ENCODE peak calls at places on chromosome 10, in seven cellular contexts. F is colonic mucosa, N is Panc1, A is right lobe of liver, Z is neural progenitor cell, Y is adrenal gland, M is iPS DF 6.9. I is an unnamed sample. For H3K27me3 and H3K4me1, the result is how much of the 10 kb centered on the place peaks cover.

GRCh38 chr10:12412671-12413368 is 63.5 kb downstream of the CAMK1D start:
- DNase-seq in A (no peak), F (no peak), Y (no peak), N (no peak), M (no peak), Z (no peak), I (no peak)

GRCh38 chr10:25014579-25014978 is 1.4 kb downstream of the ENKUR start:
- DNase-seq in Y (no peak), Z (no peak), F (no peak), A (no peak), M (no peak), N (no peak), I (no peak)

GRCh38 chr10:132461683-132462231 is 64.8 kb downstream of the PWWP2B start:
- DNase-seq in A (peak), M (no peak), N (no peak), Y (no peak), Z (no peak), F (peak), I (no peak)

GRCh38 chr10:102627446-102628293 is 16.6 kb upstream of the TRIM8 start:
- DNase-seq in A (peak), N (no peak), M (no peak), F (no peak), Y (no peak), Z (peak), I (peak)

GRCh38 chr10:27285093-27285492 is 44.5 kb upstream of the ACBD5 start:
- DNase-seq in M (peak), F (no peak), Y (no peak), N (no peak), A (peak), Z (peak), I (peak)

GRCh38 chr10:88991161-88991899 is 732 bp downstream of the FAS start:
- DNase-seq in F (peak), M (no peak), Z (peak), N (no peak), A (peak), Y (peak), I (peak)

GRCh38 chr10:120396228-120396627 is 60.8 kb upstream of the PLPP4 start:
- DNase-seq in F (no peak), M (no peak), A (no peak), Y (no peak), N (no peak), Z (no peak), I (no peak)

GRCh38 chr10:116723428-116724281 is 18.7 kb downstream of the HSPA12A start:
- DNase-seq in Z (no peak), N (no peak), M (no peak), Y (no peak), F (no peak), A (no peak), I (no peak)

GRCh38 chr10:21497177-21497807 is 28.2 kb downstream of the SKIDA1 start:
- DNase-seq in Z (peak), N (no peak), Y (peak), M (no peak), F (peak), A (peak), I (peak)

GRCh38 chr10:72712136-72712535 is 20.2 kb downstream of the MCU start:
- DNase-seq in M (no peak), N (no peak), Z (no peak), Y (no peak), F (no peak), A (no peak), I (no peak)

GRCh38 chr10:21527634-21528451 is 2.4 kb upstream of the SKIDA1 start:
- DNase-seq in M (no peak), Y (no peak), A (no peak), Z (no peak), N (no peak), F (no peak), I (no peak)

GRCh38 chr10:30387646-30388243 is 38.7 kb upstream of the MTPAP start:
- DNase-seq in M (no peak), F (no peak), Z (no peak), N (no peak), A (no peak), Y (no peak), I (no peak)

GRCh38 chr10:51705774-51706173 is 6.4 kb upstream of the CSTF2T start:
- DNase-seq in N (no peak), Y (peak), F (no peak), Z (no peak), M (no peak), A (no peak), I (peak)

GRCh38 chr10:3906511-3907111 is 121.6 kb upstream of the KLF6 start:
- DNase-seq in N (peak), Z (no peak), M (no peak), A (no peak), Y (no peak), F (no peak), I (peak)

GRCh38 chr10:132308588-132309451 is 1.1 kb upstream of the STK32C start:
- DNase-seq in N (no peak), A (no peak), F (no peak), Y (peak), M (no peak), Z (peak), I (peak)

GRCh38 chr10:95572451-95572850 is 11.3 kb upstream of the SORBS1 start:
- DNase-seq in A (no peak), Z (peak), Y (no peak), M (no peak), F (no peak), N (no peak), I (no peak)

GRCh38 chr10:75712241-75712880 is 280.9 kb downstream of the LRMDA start:
- DNase-seq in A (peak), F (no peak), Y (no peak), Z (peak), M (no peak), N (no peak), I (no peak)

GRCh38 chr10:89090760-89091455 is 100.3 kb downstream of the FAS start:
- DNase-seq in Y (no peak), M (no peak), N (no peak), Z (no peak), F (no peak), A (no peak), I (peak)

GRCh38 chr10:22655312-22655973 is 58.9 kb downstream of the PIP4K2A start:
- DNase-seq in Z (no peak), F (no peak), Y (no peak), N (peak), M (no peak), A (no peak), I (no peak)

GRCh38 chr10:112314822-112315474 is 31.7 kb downstream of the TECTB start:
- DNase-seq in Z (peak), M (peak), N (peak), A (peak), F (peak), Y (peak), I (peak)

GRCh38 chr10:34489436-34489835 is 325.7 kb downstream of the PARD3 start:
- DNase-seq in N (no peak), Z (no peak), Y (no peak), A (no peak), M (no peak), F (no peak), I (peak)

GRCh38 chr10:116112232-116113231 is 160.5 kb downstream of the GFRA1 start:
- DNase-seq in Z (peak), Y (peak), A (no peak), M (no peak), F (no peak), N (no peak), I (no peak)

GRCh38 chr10:70458329-70459060 is 17.0 kb upstream of the NODAL start:
- DNase-seq in A (peak), M (no peak), F (peak), N (no peak), Y (peak), Z (peak), I (peak)

GRCh38 chr10:36281871-36282331 is 639.8 kb upstream of the FZD8 start:
- DNase-seq in Y (no peak), A (no peak), Z (no peak), F (no peak), M (no peak), N (no peak), I (no peak)

GRCh38 chr10:12408472-12408871 is 59.1 kb downstream of the CAMK1D start:
- DNase-seq in M (no peak), F (no peak), N (no peak), Y (peak), A (no peak), Z (no peak), I (no peak)

GRCh38 chr10:103727991-103728689 is 127.2 kb downstream of the SH3PXD2A start:
- DNase-seq in A (no peak), Y (no peak), N (no peak), Z (no peak), F (no peak), M (no peak), I (no peak)

GRCh38 chr10:28186461-28186860 is 116.4 kb downstream of the MPP7 start:
- DNase-seq in Y (no peak), F (no peak), Z (no peak), A (no peak), M (no peak), N (no peak), I (no peak)

GRCh38 chr10:10039600-10039999 is 978.1 kb upstream of the CELF2 start:
- DNase-seq in M (no peak), F (no peak), A (no peak), Y (no peak), Z (no peak), N (no peak), I (no peak)

GRCh38 chr10:69503001-69503895 is 52.0 kb downstream of the TSPAN15 start:
- DNase-seq in Y (no peak), N (no peak), M (no peak), Z (no peak), F (peak), A (no peak), I (no peak)

GRCh38 chr10:3857318-3857717 is 72.3 kb upstream of the KLF6 start:
- DNase-seq in M (no peak), A (no peak), Z (no peak), F (no peak), N (no peak), Y (no peak), I (no peak)

GRCh38 chr10:85891471-85891870 is 475.1 kb downstream of the GRID1 start:
- DNase-seq in M (no peak), F (no peak), N (no peak), Z (no peak), A (no peak), Y (no peak), I (no peak)

GRCh38 chr10:98020254-98020653 is 10.2 kb downstream of the CRTAC1 start:
- DNase-seq in Z (no peak), Y (no peak), M (no peak), F (no peak), A (no peak), N (no peak), I (no peak)

GRCh38 chr10:98020784-98021183 is 9.6 kb downstream of the CRTAC1 start:
- DNase-seq in Y (no peak), N (no peak), M (no peak), A (no peak), Z (no peak), F (no peak), I (no peak)

GRCh38 chr10:98016781-98017475 is 13.5 kb downstream of the CRTAC1 start:
- DNase-seq in Y (peak), A (no peak), M (no peak), Z (no peak), F (no peak), N (no peak), I (no peak)

GRCh38 chr10:98023024-98023423 is 7.4 kb downstream of the CRTAC1 start:
- DNase-seq in M (no peak), F (no peak), Z (no peak), A (no peak), N (no peak), Y (no peak), I (no peak)

DNA sequence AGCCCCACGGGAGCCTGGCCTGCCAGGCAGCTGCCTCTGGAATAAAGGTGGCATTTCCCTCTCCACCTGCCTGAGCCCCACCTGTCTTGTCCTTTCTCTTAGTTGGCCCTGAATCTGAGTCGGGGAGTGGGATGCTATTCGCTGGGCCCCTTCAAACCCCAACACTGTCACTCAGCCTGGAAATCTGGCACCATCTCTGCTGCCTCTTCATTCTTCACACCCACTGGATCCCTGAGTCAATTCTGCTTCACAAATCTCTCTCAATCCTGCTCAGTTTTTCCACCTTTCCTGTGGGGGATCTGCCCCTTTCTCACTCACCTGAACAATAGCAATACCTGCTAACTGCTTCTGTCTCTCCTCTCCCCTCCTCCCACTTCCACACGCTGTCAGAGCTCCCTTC is 10.6 kb downstream of the CRTAC1 start:
- DNase-seq in N (no peak), Z (no peak), Y (no peak), A (no peak), M (no peak), F (no peak), I (no peak)
- H3K27me3 ChIP-seq in N (under half), Z (under half), Y (under half), A (under half), M (under half), F (under half), I (half or more)

GRCh38 chr10:121838931-121839330 is 88.9 kb downstream of the ATE1 start:
- DNase-seq in Y (no peak), F (no peak), Z (no peak), N (no peak), A (no peak), M (no peak), I (no peak)
- H3K4me3 ChIP-seq in Y (no peak), F (no peak), Z (no peak), N (no peak), A (no peak), M (no peak), I (no peak)

GRCh38 chr10:110057461-110057860 is 49.7 kb downstream of the ADD3 start:
- DNase-seq in Z (no peak), F (no peak), A (no peak), Y (no peak), N (no peak), M (no peak), I (peak)

GRCh38 chr10:110059965-110060364 is 52.2 kb downstream of the ADD3 start:
- DNase-seq in Y (no peak), A (no peak), F (no peak), M (no peak), Z (no peak), N (no peak), I (no peak)

GRCh38 chr10:110052911-110053310 is 45.1 kb downstream of the ADD3 start:
- DNase-seq in N (no peak), Z (no peak), A (no peak), M (no peak), F (no peak), Y (no peak), I (peak)

GRCh38 chr10:110058215-110058614 is 50.4 kb downstream of the ADD3 start:
- DNase-seq in M (no peak), N (no peak), Z (no peak), F (no peak), Y (no peak), A (no peak), I (no peak)

GRCh38 chr10:110056822-110057221 is 49.0 kb downstream of the ADD3 start:
- DNase-seq in F (no peak), Y (no peak), Z (no peak), M (no peak), N (no peak), A (no peak), I (peak)
- H3K4me1 ChIP-seq in F (under half), Y (under half), Z (under half), M (under half), N (under half), A (under half), I (half or more)

DNA sequence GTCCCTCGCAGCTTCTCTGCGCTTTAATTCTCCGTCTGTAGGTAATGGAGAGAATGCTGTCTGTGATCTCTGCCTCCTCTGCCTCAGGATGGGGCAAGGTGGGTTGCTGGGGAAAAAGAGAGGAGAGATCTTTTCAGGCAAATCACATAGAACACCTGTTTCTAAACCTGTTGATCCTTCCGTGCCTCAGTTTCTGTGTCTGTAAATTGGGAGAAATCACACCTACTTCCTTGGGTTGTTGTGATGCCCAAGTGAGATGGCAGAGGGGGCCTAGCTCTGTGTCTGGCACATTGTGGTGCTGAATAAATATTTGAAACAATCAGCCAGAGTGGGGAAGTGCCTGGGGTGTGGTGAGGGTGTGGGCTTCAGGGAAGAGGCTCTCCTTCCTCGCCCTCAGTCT is 28.8 kb downstream of the KAZALD1 start:
- DNase-seq in A (no peak), Z (no peak), M (no peak), Y (no peak), F (no peak), N (no peak), I (no peak)
- H3K27me3 ChIP-seq in A (under half), Z (half or more), M (under half), Y (half or more), F (under half), N (under half), I (half or more)

GRCh38 chr10:62109532-62110293 is 158.9 kb downstream of the RTKN2 start:
- DNase-seq in F (no peak), M (no peak), Z (no peak), N (no peak), A (no peak), Y (no peak), I (no peak)
- H3K4me3 ChIP-seq in F (no peak), M (no peak), Z (no peak), N (no peak), A (no peak), Y (no peak), I (no peak)

GRCh38 chr10:50541921-50542320 is 81.8 kb downstream of the SGMS1 start:
- DNase-seq in Z (no peak), Y (no peak), M (no peak), A (no peak), N (no peak), F (no peak), I (no peak)
- H3K4me1 ChIP-seq in Z (under half), Y (under half), M (under half), A (under half), N (under half), F (under half), I (under half)

GRCh38 chr10:1559731-1560130 is 177.6 kb downstream of the ADARB2 start:
- DNase-seq in M (no peak), N (no peak), A (no peak), Y (no peak), Z (no peak), F (no peak), I (no peak)
- H3K27me3 ChIP-seq in M (under half), N (under half), A (under half), Y (under half), Z (under half), F (under half), I (under half)

DNA sequence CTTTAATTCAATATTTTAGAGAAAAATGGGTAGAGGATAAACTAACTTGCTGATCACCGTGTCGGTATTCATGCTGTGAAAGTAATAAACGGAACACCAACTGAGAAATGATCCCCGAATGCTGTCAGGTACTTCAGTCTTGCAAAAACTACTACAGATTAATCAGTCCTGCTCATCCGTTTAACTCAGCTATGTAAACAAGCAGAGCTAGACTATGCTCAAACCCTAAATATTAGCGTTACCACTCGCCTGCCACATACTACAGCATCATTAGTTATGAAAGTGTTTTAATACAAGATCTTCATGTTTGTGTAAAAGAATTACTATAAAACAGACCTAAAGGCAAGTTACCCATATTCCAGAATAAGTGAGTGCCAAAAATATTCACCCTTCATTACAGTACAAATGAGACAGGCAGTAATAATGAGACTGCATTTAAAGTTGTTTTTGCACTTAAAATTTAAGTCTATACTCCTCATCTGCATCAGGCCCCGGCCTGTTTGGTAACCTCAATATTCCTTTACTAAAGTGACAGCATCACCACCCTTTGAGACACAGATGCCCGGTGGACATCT is 952 bp downstream of the DNMBP start:
- DNase-seq in M (no peak), A (no peak), Z (no peak), Y (no peak), N (no peak), F (no peak), I (no peak)
- H3K4me3 ChIP-seq in M (peak), A (peak), Z (peak), Y (peak), N (peak), F (peak), I (peak)

I was measured in adipocyte.